ENCODE peak calls at places on chromosomes 16 and 17, in four cellular contexts. D, O, F and S are unnamed samples.

GRCh38 chr16:66898207-66898606 is 17.9 kb downstream of the PDP2 start:
- DNase-seq in D (no peak), O (no peak), F (no peak), S (no peak)

GRCh38 chr17:50640701-50641338 is 6.1 kb downstream of the ABCC3 start:
- DNase-seq in D (no peak), O (no peak), F (no peak), S (no peak)

GRCh38 chr17:15436399-15437369 is 30.7 kb downstream of the CDRT4 start:
- DNase-seq in D (no peak), O (peak), F (peak), S (no peak)

GRCh38 chr16:22232277-22233049 is 26.4 kb downstream of the EEF2K start:
- DNase-seq in D (no peak), O (peak), F (no peak), S (no peak)

GRCh38 chr16:63720848-63721247 is 1401.0 kb downstream of the CDH11 start:
- DNase-seq in D (no peak), O (no peak), F (no peak), S (no peak)

GRCh38 chr17:43845772-43846171 is 1.2 kb upstream of the CD300LG start:
- DNase-seq in D (no peak), O (no peak), F (no peak), S (no peak)

GRCh38 chr17:50467114-50467854 is 1.4 kb downstream of the CHAD start:
- DNase-seq in D (no peak), O (no peak), F (no peak), S (no peak)

GRCh38 chr17:44324092-44324570 is 492 bp downstream of the SLC25A39 start:
- DNase-seq in D (no peak), O (no peak), F (no peak), S (peak)

GRCh38 chr17:18039535-18040286 is 503 bp downstream of the GID4 start:
- DNase-seq in D (peak), O (peak), F (no peak), S (peak)

GRCh38 chr16:2814757-2815298 is 2.2 kb upstream of the PRSS21 start:
- DNase-seq in D (no peak), O (no peak), F (no peak), S (no peak)

GRCh38 chr17:48592592-48592991 is 987 bp downstream of the HOXB5 start:
- DNase-seq in D (no peak), O (no peak), F (no peak), S (no peak)

GRCh38 chr17:15154618-15155017 is 110.5 kb downstream of the PMP22 start:
- DNase-seq in D (no peak), O (no peak), F (no peak), S (no peak)

GRCh38 chr17:74731347-74731605 is 5.8 kb upstream of the RAB37 start:
- DNase-seq in D (no peak), O (no peak), F (no peak), S (no peak)

GRCh38 chr17:40437095-40437732 is 6.0 kb upstream of the IGFBP4 start:
- DNase-seq in D (no peak), O (no peak), F (no peak), S (no peak)

GRCh38 chr17:80877095-80877828 is 114.4 kb upstream of the CHMP6 start:
- DNase-seq in D (no peak), O (no peak), F (no peak), S (no peak)

GRCh38 chr16:10183606-10183959 is 1.4 kb upstream of the GRIN2A start:
- DNase-seq in D (no peak), O (no peak), F (no peak), S (no peak)

GRCh38 chr16:50173318-50173717 is 20.2 kb downstream of the TENT4B start:
- DNase-seq in D (no peak), O (no peak), F (no peak), S (no peak)

GRCh38 chr16:69166221-69166833 is 20.6 kb upstream of the SNTB2 start:
- DNase-seq in D (no peak), O (no peak), F (no peak), S (no peak)

GRCh38 chr16:57577691-57578224 is 35.3 kb downstream of the ADGRG5 start:
- DNase-seq in D (no peak), O (no peak), F (peak), S (peak)

GRCh38 chr17:81090361-81091133 is 55.6 kb downstream of the BAIAP2 start:
- DNase-seq in D (no peak), O (no peak), F (no peak), S (peak)

GRCh38 chr17:5331506-5331905 is 49.4 kb downstream of the RABEP1 start:
- DNase-seq in D (no peak), O (no peak), F (no peak), S (no peak)